ENCODE peak calls at places on chromosomes 2 and 18, in eight cellular contexts. K, P, D, I, Y, H, A and Z are unnamed samples.
A peak's percentile ranks its signal among the peaks of the same experiment; 100 is the strongest.

GRCh38 chr2:215435809-215436704 is at the start of gene FN1:
- DNase-seq in K (no peak), P (peak; percentile 68), D (peak; percentile 80), I (peak; percentile 91), Y (peak; percentile 99), H (peak; percentile 95), A (peak; percentile 98), Z (peak; percentile 95)

GRCh38 chr18:62811674-62812073 is 96.3 kb downstream of the PHLPP1 start:
- DNase-seq in K (no peak), P (no peak), D (no peak), I (no peak), Y (no peak), H (no peak), A (no peak), Z (no peak)

GRCh38 chr2:65430515-65431416 is 1.6 kb downstream of the SPRED2 start:
- DNase-seq in K (no peak), P (peak; percentile 91), D (peak; percentile 65), I (peak; percentile 78), Y (peak; percentile 59), H (peak; percentile 60), A (peak; percentile 41), Z (peak; percentile 41)

GRCh38 chr2:235049069-235049468 is 97.3 kb downstream of the SH3BP4 start:
- DNase-seq in K (no peak), P (no peak), D (no peak), I (no peak), Y (no peak), H (no peak), A (no peak), Z (no peak)

GRCh38 chr2:3770724-3771415 is 67.5 kb downstream of the DCDC2C start:
- DNase-seq in K (no peak), P (no peak), D (no peak), I (no peak), Y (no peak), H (no peak), A (no peak), Z (no peak)

GRCh38 chr2:11802782-11803191 is 56.4 kb downstream of the LPIN1 start:
- DNase-seq in K (no peak), P (no peak), D (no peak), I (no peak), Y (peak; percentile 71), H (no peak), A (peak; percentile 63), Z (no peak)

GRCh38 chr2:189143930-189144329 is 35.6 kb downstream of the COL5A2 start:
- DNase-seq in K (no peak), P (no peak), D (no peak), I (no peak), Y (peak; percentile 85), H (no peak), A (peak; percentile 83), Z (peak; percentile 66)

GRCh38 chr2:169080250-169081035 is 11.1 kb downstream of the DHRS9 start:
- DNase-seq in K (no peak), P (peak; percentile 35), D (no peak), I (no peak), Y (no peak), H (peak; percentile 75), A (no peak), Z (no peak)

GRCh38 chr2:26184555-26185303 is 11.8 kb downstream of the GAREM2 start:
- DNase-seq in K (no peak), P (peak; percentile 90), D (no peak), I (peak; percentile 92), Y (peak; percentile 82), H (peak; percentile 75), A (peak; percentile 78), Z (no peak)

GRCh38 chr18:25229080-25229479 is 122.9 kb downstream of the ZNF521 start:
- DNase-seq in K (no peak), P (peak; percentile 96), D (no peak), I (no peak), Y (peak; percentile 37), H (no peak), A (peak; percentile 81), Z (peak; percentile 20)

GRCh38 chr2:225867071-225867470 is 467.6 kb downstream of the NYAP2 start:
- DNase-seq in K (no peak), P (no peak), D (no peak), I (no peak), Y (peak; percentile 39), H (no peak), A (no peak), Z (no peak)

GRCh38 chr18:55161966-55162365 is 202.7 kb upstream of the CCDC68 start:
- DNase-seq in K (no peak), P (no peak), D (no peak), I (no peak), Y (no peak), H (no peak), A (no peak), Z (no peak)

GRCh38 chr2:216556202-216556601 is 57.6 kb downstream of the RPL37A start:
- DNase-seq in K (no peak), P (no peak), D (no peak), I (no peak), Y (no peak), H (no peak), A (no peak), Z (no peak)

GRCh38 chr2:63698825-63699548 is 110.2 kb downstream of the MDH1 start:
- DNase-seq in K (peak; percentile 65), P (peak; percentile 51), D (peak; percentile 54), I (no peak), Y (peak; percentile 84), H (peak; percentile 73), A (peak; percentile 79), Z (peak; percentile 90)

GRCh38 chr2:185990861-185991525 is 252.4 kb downstream of the FSIP2 start:
- DNase-seq in K (peak; percentile 48), P (no peak), D (no peak), I (no peak), Y (no peak), H (no peak), A (peak; percentile 1), Z (no peak)

GRCh38 chr2:235600926-235601325 is 107.1 kb downstream of the AGAP1 start:
- DNase-seq in K (no peak), P (no peak), D (no peak), I (no peak), Y (no peak), H (no peak), A (no peak), Z (no peak)

GRCh38 chr2:55107428-55107827 is 57.2 kb upstream of the RTN4 start:
- DNase-seq in K (no peak), P (no peak), D (no peak), I (no peak), Y (peak; percentile 51), H (no peak), A (no peak), Z (peak; percentile 42)

GRCh38 chr18:45864081-45864480 is 38.6 kb downstream of the SIGLEC15 start:
- DNase-seq in K (no peak), P (no peak), D (no peak), I (no peak), Y (no peak), H (no peak), A (no peak), Z (no peak)

GRCh38 chr2:152425765-152426710 is 91.1 kb downstream of the FMNL2 start:
- DNase-seq in K (no peak), P (peak; percentile 17), D (no peak), I (no peak), Y (peak; percentile 67), H (no peak), A (no peak), Z (no peak)

GRCh38 chr2:71073475-71073874 is 5.0 kb downstream of the NAGK start:
- DNase-seq in K (no peak), P (no peak), D (no peak), I (no peak), Y (no peak), H (no peak), A (no peak), Z (no peak)

GRCh38 chr2:144517825-144518699 is 1.9 kb downstream of the ZEB2 start:
- DNase-seq in K (no peak), P (peak; percentile 57), D (no peak), I (no peak), Y (peak; percentile 60), H (peak; percentile 48), A (no peak), Z (no peak)

GRCh38 chr2:130835766-130836015 is 1.0 kb upstream of the ARHGEF4 start:
- DNase-seq in K (no peak), P (no peak), D (no peak), I (no peak), Y (no peak), H (no peak), A (no peak), Z (no peak)

GRCh38 chr2:96899084-96899735 is 29.3 kb upstream of the SEMA4C start:
- DNase-seq in K (no peak), P (no peak), D (no peak), I (no peak), Y (peak; percentile 46), H (peak; percentile 86), A (peak; percentile 35), Z (peak; percentile 19)

GRCh38 chr2:224038049-224038829 is 847 bp downstream of the SERPINE2 start:
- DNase-seq in K (no peak), P (peak; percentile 51), D (peak; percentile 64), I (no peak), Y (peak; percentile 52), H (peak; percentile 56), A (peak; percentile 13), Z (peak; percentile 7)

GRCh38 chr18:22558945-22559385 is 141.2 kb upstream of the CTAGE1 start:
- DNase-seq in K (no peak), P (no peak), D (peak; percentile 69), I (peak; percentile 62), Y (peak; percentile 75), H (peak; percentile 46), A (peak; percentile 72), Z (no peak)

GRCh38 chr18:50870138-50870845 is 8.6 kb upstream of the ME2 start:
- DNase-seq in K (peak; percentile 93), P (no peak), D (no peak), I (peak; percentile 61), Y (peak; percentile 87), H (peak; percentile 67), A (peak; percentile 73), Z (peak; percentile 80)

GRCh38 chr18:79873449-79874110 is 75.8 kb downstream of the KCNG2 start:
- DNase-seq in K (no peak), P (no peak), D (no peak), I (no peak), Y (no peak), H (no peak), A (no peak), Z (no peak)

GRCh38 chr18:58005885-58006523 is 38.0 kb upstream of the NEDD4L start:
- DNase-seq in K (no peak), P (no peak), D (no peak), I (no peak), Y (peak; percentile 95), H (no peak), A (peak; percentile 72), Z (peak; percentile 37)

GRCh38 chr2:196170202-196170680 is 1.1 kb downstream of the STK17B start:
- DNase-seq in K (no peak), P (peak; percentile 73), D (peak; percentile 37), I (peak; percentile 61), Y (peak; percentile 63), H (peak; percentile 65), A (peak; percentile 64), Z (no peak)

GRCh38 chr18:12520442-12520992 is 112.8 kb downstream of the PRELID3A start:
- DNase-seq in K (no peak), P (no peak), D (no peak), I (no peak), Y (peak; percentile 25), H (no peak), A (peak; percentile 10), Z (no peak)

GRCh38 chr18:22723741-22724140 is 209.4 kb upstream of the RBBP8 start:
- DNase-seq in K (no peak), P (no peak), D (no peak), I (no peak), Y (no peak), H (no peak), A (no peak), Z (no peak)

GRCh38 chr2:44462934-44463849 is 101.4 kb downstream of the CAMKMT start:
- DNase-seq in K (no peak), P (no peak), D (no peak), I (no peak), Y (no peak), H (no peak), A (no peak), Z (no peak)

GRCh38 chr18:13672657-13673056 is 53.7 kb downstream of the FAM210A start:
- DNase-seq in K (no peak), P (peak; percentile 14), D (no peak), I (no peak), Y (no peak), H (no peak), A (no peak), Z (no peak)

GRCh38 chr2:88144914-88145497 is 17.1 kb upstream of the FABP1 start:
- DNase-seq in K (no peak), P (no peak), D (no peak), I (no peak), Y (no peak), H (no peak), A (no peak), Z (no peak)